ENCODE peak calls at places on chromosomes 2 and 18, in eight cellular contexts. O is upper lobe of left lung, D is tibial nerve, T is SK-N-SH, X is GM12878, Q is ovary, N is transverse colon, P is stomach. M is an unnamed sample.

GRCh38 chr2:70930371-70931329 is 5.0 kb upstream of the ATP6V1B1 start:
- DNase-seq in O (no peak), D (no peak), T (no peak), X (no peak), Q (no peak), N (no peak), P (no peak), M (no peak)

GRCh38 chr2:29749041-29749440 is 172.3 kb downstream of the ALK start:
- DNase-seq in O (no peak), D (no peak), T (no peak), X (no peak), Q (no peak), N (no peak), P (no peak), M (no peak)

GRCh38 chr18:44915213-44915612 is 234.5 kb downstream of the SETBP1 start:
- DNase-seq in O (no peak), D (no peak), T (no peak), X (no peak), Q (no peak), N (no peak), P (no peak), M (no peak)

GRCh38 chr2:10161206-10161931 is 38.8 kb downstream of the RRM2 start:
- DNase-seq in O (no peak), D (no peak), T (no peak), X (no peak), Q (no peak), N (peak; percentile 64), P (no peak), M (peak; percentile 34)

GRCh38 chr18:944440-944839 is 39.8 kb downstream of the ADCYAP1 start:
- DNase-seq in O (no peak), D (no peak), T (no peak), X (no peak), Q (no peak), N (no peak), P (no peak), M (no peak)

GRCh38 chr2:205930209-205930608 is 155.8 kb downstream of the INO80D start:
- DNase-seq in O (no peak), D (no peak), T (no peak), X (no peak), Q (no peak), N (no peak), P (no peak), M (no peak)

GRCh38 chr2:40428434-40428833 is 23.5 kb downstream of the SLC8A1 start:
- DNase-seq in O (no peak), D (no peak), T (no peak), X (no peak), Q (no peak), N (no peak), P (no peak), M (no peak)

GRCh38 chr2:176583530-176584101 is 314.4 kb downstream of the MTX2 start:
- DNase-seq in O (no peak), D (no peak), T (no peak), X (no peak), Q (no peak), N (peak; percentile 9), P (no peak), M (peak; percentile 56)

DNA sequence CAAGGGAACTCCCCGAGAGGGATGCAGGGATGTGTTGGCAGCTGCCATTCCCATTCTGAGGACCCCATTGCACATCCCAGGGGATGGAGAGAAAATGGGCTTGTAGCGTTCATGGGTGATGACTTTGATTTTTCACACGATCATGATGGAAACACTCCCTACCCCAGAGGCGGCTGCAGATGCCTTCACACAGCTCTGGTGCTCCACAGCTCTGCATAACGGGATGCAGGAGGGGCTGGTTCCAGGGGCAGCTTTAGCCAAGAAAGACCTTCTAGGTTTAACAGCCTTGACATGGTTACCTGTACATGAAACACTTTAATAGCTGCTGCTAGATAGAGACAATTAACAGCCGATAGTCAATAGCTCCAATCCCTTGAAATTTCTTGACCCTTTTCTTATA is 88.7 kb downstream of the TPO start:
- DNase-seq in O (no peak), D (no peak), T (no peak), X (no peak), Q (no peak), N (no peak), P (no peak), M (no peak)
- TF ChIP-seq EP300 in O (no peak), D (no peak), T (no peak), X (no peak), Q (no peak), N (no peak), P (no peak), M (no peak)

DNA sequence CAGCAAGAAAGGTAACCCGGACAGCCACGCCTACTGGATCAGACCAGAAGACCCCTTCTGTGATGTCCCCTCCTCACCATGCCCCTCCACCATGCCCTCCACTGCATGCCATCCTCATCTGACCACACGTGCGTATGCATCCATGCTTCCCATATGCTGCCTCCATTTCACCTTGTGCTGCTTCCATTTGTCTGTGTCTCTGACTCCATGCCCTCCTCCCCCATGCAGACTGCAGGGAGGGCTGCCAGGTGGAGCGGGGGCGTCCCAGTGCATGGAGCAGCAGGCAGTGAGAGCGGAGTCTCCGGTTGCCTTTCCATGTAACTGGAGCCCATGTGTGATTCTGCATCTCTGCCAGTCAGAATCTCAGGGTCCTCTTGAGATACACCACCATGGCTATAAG is 52.6 kb downstream of the COA5 start:
- DNase-seq in O (no peak), D (no peak), T (no peak), X (no peak), Q (no peak), N (no peak), P (no peak), M (no peak)
- TF ChIP-seq EP300 in O (no peak), D (no peak), T (no peak), X (no peak), Q (no peak), N (no peak), P (no peak), M (no peak)

GRCh38 chr18:5997361-5997760 is 102.0 kb upstream of the TMEM200C start:
- DNase-seq in O (no peak), D (no peak), T (no peak), X (no peak), Q (no peak), N (no peak), P (no peak), M (no peak)
- TF ChIP-seq EP300 in O (no peak), D (no peak), T (no peak), X (no peak), Q (no peak), N (no peak), P (no peak), M (no peak)

GRCh38 chr2:227617316-227618250 is at the start of gene SCYGR4:
- DNase-seq in O (peak; percentile 72), D (no peak), T (no peak), X (no peak), Q (no peak), N (no peak), P (no peak), M (no peak)
- TF ChIP-seq EP300 in O (no peak), D (no peak), T (no peak), X (no peak), Q (no peak), N (no peak), P (no peak), M (no peak)

M was measured in A549.